ENCODE peak calls at places on chromosome 7, in four cellular contexts. G is Peyer's patch; M is PC-9; A is effector memory CD8-positive, alpha-beta T cell. E is an unnamed sample.

GRCh38 chr7:140719711-140720110 is 23.2 kb downstream of the NDUFB2 start:
- DNase-seq in G (no peak), M (peak; percentile 33), A (no peak), E (no peak)

GRCh38 chr7:45347804-45348203 is 190.2 kb downstream of the RAMP3 start:
- DNase-seq in G (no peak), M (no peak), A (no peak), E (peak; percentile 28)

GRCh38 chr7:106371629-106372028 is 86.8 kb upstream of the NAMPT start:
- DNase-seq in G (no peak), M (no peak), A (no peak), E (no peak)

GRCh38 chr7:43570688-43571365 is 12.1 kb upstream of the STK17A start:
- DNase-seq in G (no peak), M (no peak), A (no peak), E (no peak)

GRCh38 chr7:112427984-112428383 is 22.3 kb upstream of the IFRD1 start:
- DNase-seq in G (no peak), M (no peak), A (no peak), E (no peak)

GRCh38 chr7:15007507-15007906 is 105.0 kb upstream of the DGKB start:
- DNase-seq in G (no peak), M (no peak), A (no peak), E (no peak)

GRCh38 chr7:80859272-80859970 is 59.4 kb downstream of the SEMA3C start:
- DNase-seq in G (no peak), M (no peak), A (no peak), E (no peak)

GRCh38 chr7:105581066-105581811 is at the start of gene EFCAB10:
- DNase-seq in G (peak; percentile 40), M (no peak), A (peak; percentile 11), E (peak; percentile 94)

GRCh38 chr7:39459606-39460090 is 106.6 kb upstream of the YAE1 start:
- DNase-seq in G (no peak), M (no peak), A (no peak), E (no peak)

GRCh38 chr7:11833431-11833830 is 1.4 kb upstream of the THSD7A start:
- DNase-seq in G (no peak), M (no peak), A (no peak), E (peak; percentile 12)

GRCh38 chr7:2926898-2927405 is 82.8 kb upstream of the GNA12 start:
- DNase-seq in G (no peak), M (no peak), A (no peak), E (no peak)

GRCh38 chr7:116877443-116878217 is 15.2 kb downstream of the CAPZA2 start:
- DNase-seq in G (no peak), M (no peak), A (no peak), E (no peak)

GRCh38 chr7:19122018-19122588 is 4.7 kb upstream of the TWIST1 start:
- DNase-seq in G (no peak), M (no peak), A (no peak), E (peak; percentile 35)

GRCh38 chr7:102934267-102934666 is 21.5 kb downstream of the LRRC17 start:
- DNase-seq in G (no peak), M (no peak), A (no peak), E (no peak)

GRCh38 chr7:22663319-22663718 is 63.7 kb upstream of the IL6 start:
- DNase-seq in G (no peak), M (no peak), A (no peak), E (no peak)

GRCh38 chr7:105594034-105594433 is 12.7 kb upstream of the EFCAB10 start:
- DNase-seq in G (no peak), M (no peak), A (no peak), E (no peak)

GRCh38 chr7:92567460-92567859 is 22.7 kb downstream of the FAM133B start:
- DNase-seq in G (no peak), M (no peak), A (no peak), E (peak; percentile 28)

GRCh38 chr7:78039791-78040776 is 241.5 kb downstream of the PHTF2 start:
- DNase-seq in G (peak; percentile 20), M (no peak), A (peak; percentile 48), E (no peak)

GRCh38 chr7:134943785-134944400 is 42.4 kb upstream of the AGBL3 start:
- DNase-seq in G (no peak), M (no peak), A (no peak), E (peak; percentile 34)

GRCh38 chr7:106369816-106370215 is 85.0 kb upstream of the NAMPT start:
- DNase-seq in G (no peak), M (no peak), A (no peak), E (no peak)

GRCh38 chr7:41136551-41136950 is 566.3 kb downstream of the INHBA start:
- DNase-seq in G (no peak), M (no peak), A (no peak), E (no peak)

GRCh38 chr7:36473454-36474282 is 84.0 kb downstream of the ANLN start:
- DNase-seq in G (no peak), M (no peak), A (peak; percentile 11), E (peak; percentile 17)

GRCh38 chr7:12107841-12108249 is 103.2 kb upstream of the TMEM106B start:
- DNase-seq in G (no peak), M (peak; percentile 54), A (no peak), E (peak; percentile 6)

GRCh38 chr7:22718200-22718711 is 8.7 kb upstream of the IL6 start:
- DNase-seq in G (no peak), M (peak; percentile 94), A (no peak), E (peak; percentile 90)

GRCh38 chr7:137882806-137883205 is 36.0 kb upstream of the DGKI start:
- DNase-seq in G (no peak), M (no peak), A (no peak), E (no peak)

GRCh38 chr7:27640914-27641570 is 21.6 kb downstream of the HIBADH start:
- DNase-seq in G (no peak), M (peak; percentile 96), A (no peak), E (peak; percentile 84)

GRCh38 chr7:110898516-110898915 is 192.4 kb upstream of the LRRN3 start:
- DNase-seq in G (no peak), M (no peak), A (no peak), E (no peak)

GRCh38 chr7:140260338-140260737 is 83.6 kb upstream of the KDM7A start:
- DNase-seq in G (no peak), M (no peak), A (no peak), E (no peak)

GRCh38 chr7:91243591-91244368 is 20.5 kb upstream of the FZD1 start:
- DNase-seq in G (no peak), M (no peak), A (no peak), E (no peak)

GRCh38 chr7:145511014-145511413 is 605.6 kb upstream of the CNTNAP2 start:
- DNase-seq in G (no peak), M (no peak), A (no peak), E (no peak)

GRCh38 chr7:21412291-21412896 is 15.5 kb upstream of the SP4 start:
- DNase-seq in G (no peak), M (no peak), A (peak; percentile 23), E (no peak)

GRCh38 chr7:41878331-41879112 is 175.6 kb upstream of the INHBA start:
- DNase-seq in G (no peak), M (no peak), A (no peak), E (no peak)

GRCh38 chr7:115707684-115708341 is 322.8 kb downstream of the TFEC start:
- DNase-seq in G (no peak), M (no peak), A (no peak), E (peak; percentile 84)

GRCh38 chr7:664402-664775 is 62.1 kb upstream of the DNAAF5 start:
- DNase-seq in G (no peak), M (no peak), A (no peak), E (no peak)

GRCh38 chr7:66452165-66452564 is 176.5 kb upstream of the KCTD7 start:
- DNase-seq in G (no peak), M (no peak), A (no peak), E (no peak)

GRCh38 chr7:83326223-83326622 is 163.5 kb upstream of the PCLO start:
- DNase-seq in G (no peak), M (no peak), A (no peak), E (no peak)

GRCh38 chr7:140876519-140877248 is 48.0 kb downstream of the BRAF start:
- DNase-seq in G (no peak), M (peak; percentile 46), A (no peak), E (peak; percentile 25)

E was measured in Caki2.